ENCODE peak calls at places on chromosomes 7 and 10, in eight cellular contexts. U is fibroblast of lung, H is mammary epithelial cell, L is kidney epithelial cell, Z is stomach, R is neuronal stem cell, S is PC-3, W is OCI-LY7. O is an unnamed sample.
A peak's percentile ranks its signal among the peaks of the same experiment; 100 is the strongest.

GRCh38 chr7:45683556-45684148 is 109.5 kb downstream of the ADCY1 start:
- DNase-seq in H (no peak), U (no peak), S (no peak), W (no peak), L (no peak), Z (peak; percentile 20), R (no peak), O (no peak)

GRCh38 chr7:52961084-52961483 is 74.3 kb upstream of the POM121L12 start:
- DNase-seq in R (no peak), Z (no peak), L (no peak), S (no peak), U (no peak), W (no peak), H (no peak), O (no peak)

GRCh38 chr7:19958309-19958896 is 185.0 kb upstream of the TMEM196 start:
- DNase-seq in L (peak; percentile 99), S (peak; percentile 98), W (no peak), U (peak; percentile 88), H (peak; percentile 97), R (no peak), Z (no peak), O (peak; percentile 95)

GRCh38 chr10:88922041-88922440 is 30.5 kb downstream of the ACTA2 start:
- DNase-seq in S (no peak), H (no peak), U (peak; percentile 49), L (no peak), R (no peak), Z (no peak), W (no peak), O (no peak)

GRCh38 chr7:10706875-10707493 is 266.7 kb upstream of the PHF14 start:
- DNase-seq in H (no peak), U (no peak), S (no peak), L (no peak), W (peak; percentile 80), Z (no peak), R (no peak), O (no peak)

GRCh38 chr10:63752318-63752717 is 231.1 kb downstream of the REEP3 start:
- DNase-seq in H (no peak), U (no peak), R (no peak), Z (no peak), S (no peak), W (no peak), L (no peak), O (no peak)

GRCh38 chr7:2518101-2518500 is 1.5 kb upstream of the LFNG start:
- DNase-seq in S (no peak), R (no peak), L (no peak), Z (no peak), W (no peak), H (no peak), U (no peak), O (no peak)

GRCh38 chr7:27107901-27108381 is 5.5 kb upstream of the HOXA2 start:
- DNase-seq in L (no peak), Z (no peak), S (no peak), W (no peak), H (no peak), U (no peak), R (no peak), O (no peak)

GRCh38 chr7:115249080-115249479 is 327.2 kb downstream of the MDFIC start:
- DNase-seq in L (no peak), W (no peak), Z (no peak), U (peak; percentile 24), R (no peak), S (peak; percentile 25), H (peak; percentile 45), O (no peak)

GRCh38 chr7:73906874-73907273 is 45.9 kb downstream of the TMEM270 start:
- DNase-seq in L (no peak), Z (no peak), R (no peak), S (no peak), W (no peak), U (no peak), H (no peak), O (no peak)

GRCh38 chr7:135771961-135772638 is 23.5 kb upstream of the FAM180A start:
- DNase-seq in R (no peak), U (peak; percentile 68), S (peak; percentile 46), H (peak; percentile 61), L (peak; percentile 29), W (no peak), Z (no peak), O (no peak)

GRCh38 chr10:8815969-8816368 is 761.5 kb downstream of the GATA3 start:
- DNase-seq in U (no peak), L (no peak), Z (no peak), W (no peak), S (no peak), H (peak; percentile 63), R (no peak), O (no peak)

GRCh38 chr7:113109718-113110117 is 8.6 kb downstream of the SMIM30 start:
- DNase-seq in W (no peak), L (no peak), R (no peak), H (no peak), U (no peak), S (no peak), Z (no peak), O (no peak)

GRCh38 chr10:98000346-98000745 is 30.1 kb downstream of the CRTAC1 start:
- DNase-seq in R (no peak), S (no peak), Z (no peak), H (no peak), U (no peak), L (no peak), W (no peak), O (no peak)

GRCh38 chr10:78811174-78811573 is 257.6 kb upstream of the ZMIZ1 start:
- DNase-seq in U (no peak), L (no peak), Z (no peak), S (peak; percentile 83), H (peak; percentile 23), W (no peak), R (no peak), O (no peak)

GRCh38 chr7:5063698-5064097 is 18.0 kb downstream of the RBAK start:
- DNase-seq in W (no peak), S (no peak), U (no peak), L (no peak), Z (no peak), R (no peak), H (no peak), O (no peak)

GRCh38 chr10:119281581-119282071 is 74.3 kb downstream of the GRK5 start:
- DNase-seq in L (no peak), S (no peak), W (no peak), Z (peak; percentile 72), H (no peak), U (peak; percentile 51), R (no peak), O (no peak)

GRCh38 chr10:102985811-102986210 is 67.7 kb downstream of the CNNM2 start:
- DNase-seq in U (no peak), S (no peak), L (no peak), H (peak; percentile 25), R (no peak), W (no peak), Z (no peak), O (no peak)

GRCh38 chr10:117553815-117554172 is 11.2 kb downstream of the EMX2 start:
- DNase-seq in W (no peak), U (no peak), S (no peak), R (no peak), H (no peak), Z (no peak), L (no peak), O (no peak)

GRCh38 chr7:29980151-29980550 is 9.4 kb downstream of the SCRN1 start:
- DNase-seq in Z (no peak), W (no peak), S (no peak), H (no peak), L (no peak), R (no peak), U (no peak), O (no peak)

GRCh38 chr7:80505900-80506500 is 5.9 kb downstream of the GNAT3 start:
- DNase-seq in U (no peak), H (no peak), S (peak; percentile 92), R (no peak), L (no peak), Z (no peak), W (no peak), O (no peak)

GRCh38 chr7:128774029-128774689 is 1.4 kb downstream of the OPN1SW start:
- DNase-seq in L (no peak), S (no peak), U (no peak), Z (no peak), R (no peak), H (no peak), W (no peak), O (no peak)

GRCh38 chr7:128773604-128774003 is 2.0 kb downstream of the OPN1SW start:
- DNase-seq in R (no peak), Z (no peak), L (no peak), W (no peak), U (no peak), H (no peak), S (no peak), O (no peak)

GRCh38 chr7:128774921-128775320 is 673 bp downstream of the OPN1SW start:
- DNase-seq in L (no peak), S (no peak), W (no peak), Z (no peak), H (no peak), U (no peak), R (no peak), O (no peak)

GRCh38 chr7:128767475-128768110 is 8.0 kb downstream of the OPN1SW start:
- DNase-seq in Z (no peak), U (no peak), L (no peak), S (no peak), H (no peak), W (no peak), R (no peak), O (no peak)

GRCh38 chr7:128770238-128770637 is 5.4 kb downstream of the OPN1SW start:
- DNase-seq in H (no peak), R (no peak), U (no peak), W (no peak), Z (no peak), L (no peak), S (no peak), O (no peak)
- H3K36me3 ChIP-seq in H (peaks cover 42% of the 10 kb centered on the region), R (peaks cover 24% of the 10 kb centered on the region), U (peaks cover 16% of the 10 kb centered on the region), W (peaks cover 79% of the 10 kb centered on the region), Z (peaks cover 10% of the 10 kb centered on the region), L (peaks cover 3% of the 10 kb centered on the region), S (peaks cover 51% of the 10 kb centered on the region), O (peaks cover 54% of the 10 kb centered on the region)

GRCh38 chr7:87170828-87171227 is 18.6 kb downstream of the DMTF1 start:
- DNase-seq in S (no peak), Z (no peak), U (no peak), W (no peak), L (no peak), H (no peak), R (no peak), O (no peak)
- H3K36me3 ChIP-seq in S (peaks cover 68% of the 10 kb centered on the region), Z (peaks cover 53% of the 10 kb centered on the region), U (peaks cover 16% of the 10 kb centered on the region), W (peaks cover 100% of the 10 kb centered on the region), L (peaks cover 2% of the 10 kb centered on the region), H (peaks cover 66% of the 10 kb centered on the region), R (peaks cover 24% of the 10 kb centered on the region), O (peaks cover 56% of the 10 kb centered on the region)

GRCh38 chr10:62053860-62054259 is 152.4 kb downstream of the ARID5B start:
- DNase-seq in S (no peak), R (no peak), W (no peak), L (no peak), U (no peak), Z (no peak), H (no peak), O (no peak)
- H3K36me3 ChIP-seq in S (peaks cover 34% of the 10 kb centered on the region), R (no peaks in the 10 kb centered on the region), W (peaks cover 83% of the 10 kb centered on the region), L (peaks cover 5% of the 10 kb centered on the region), U (peaks cover 25% of the 10 kb centered on the region), Z (peaks cover 9% of the 10 kb centered on the region), H (peaks cover 5% of the 10 kb centered on the region), O (no peaks in the 10 kb centered on the region)

DNA sequence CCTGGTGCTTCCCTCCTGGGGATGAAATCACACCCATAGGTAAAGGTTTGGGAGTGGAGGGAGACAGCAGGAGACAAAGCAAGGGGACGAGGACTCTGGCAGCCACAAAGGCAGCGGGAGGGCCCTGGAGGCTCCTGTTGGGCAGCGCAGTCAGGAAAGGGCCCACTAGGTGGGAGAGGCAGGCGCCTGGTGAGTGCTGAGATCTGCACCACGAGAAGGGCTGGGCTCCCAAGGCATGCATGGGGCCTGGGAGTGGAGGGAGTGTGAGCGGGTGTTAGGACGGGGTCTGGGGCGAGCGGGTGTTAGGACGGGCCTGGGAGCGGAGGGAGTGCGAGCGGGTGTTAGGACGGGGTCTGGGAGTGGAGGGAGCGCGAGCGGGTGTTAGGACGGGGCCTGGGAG is 13.0 kb downstream of the GET4 start:
- DNase-seq in H (no peak), U (no peak), W (no peak), L (no peak), S (no peak), R (no peak), Z (no peak), O (no peak)
- H3K36me3 ChIP-seq in H (no peaks in the 10 kb centered on the region), U (peaks cover 31% of the 10 kb centered on the region), W (peaks cover 76% of the 10 kb centered on the region), L (peaks cover 4% of the 10 kb centered on the region), S (peaks cover 8% of the 10 kb centered on the region), R (peaks cover 54% of the 10 kb centered on the region), Z (peaks cover 61% of the 10 kb centered on the region), O (peaks cover 4% of the 10 kb centered on the region)